ENCODE peak calls at places on chromosomes 2 and 18, in seven cellular contexts. One of them, this sample, is unnamed.
A peak's percentile ranks its signal among the peaks of the same experiment; 100 is the strongest.

GRCh38 chr2:12493031-12493513 is 223.7 kb upstream of the TRIB2 start:
- DNase-seq in HCT116: no peak
- DNase-seq in GM23338: no peak
- DNase-seq in hepatocyte: peak; percentile 34
- DNase-seq in GM23248: peak; percentile 86
- DNase-seq in MM.1S: no peak
- DNase-seq in PC-3: peak; percentile 84
- DNase-seq in this sample: no peak

GRCh38 chr2:240872317-240873097 is 3.9 kb downstream of the AGXT start:
- DNase-seq in HCT116: no peak
- DNase-seq in GM23338: no peak
- DNase-seq in hepatocyte: no peak
- DNase-seq in GM23248: no peak
- DNase-seq in MM.1S: no peak
- DNase-seq in PC-3: no peak
- DNase-seq in this sample: no peak

GRCh38 chr2:241563981-241564595 is 5.5 kb downstream of the BOK start:
- DNase-seq in HCT116: no peak
- DNase-seq in GM23338: no peak
- DNase-seq in hepatocyte: peak; percentile 52
- DNase-seq in GM23248: peak; percentile 43
- DNase-seq in MM.1S: no peak
- DNase-seq in PC-3: no peak
- DNase-seq in this sample: no peak

GRCh38 chr2:227717687-227718567 is at the start of gene SLC19A3:
- DNase-seq in HCT116: no peak
- DNase-seq in GM23338: peak; percentile 95
- DNase-seq in hepatocyte: peak; percentile 95
- DNase-seq in GM23248: peak; percentile 85
- DNase-seq in MM.1S: no peak
- DNase-seq in PC-3: no peak
- DNase-seq in this sample: no peak

GRCh38 chr2:120831891-120832290 is 96.2 kb downstream of the GLI2 start:
- DNase-seq in HCT116: no peak
- DNase-seq in GM23338: no peak
- DNase-seq in hepatocyte: no peak
- DNase-seq in GM23248: no peak
- DNase-seq in MM.1S: no peak
- DNase-seq in PC-3: no peak
- DNase-seq in this sample: no peak

GRCh38 chr2:237319887-237320286 is 94.1 kb downstream of the COL6A3 start:
- DNase-seq in HCT116: no peak
- DNase-seq in GM23338: no peak
- DNase-seq in hepatocyte: no peak
- DNase-seq in GM23248: no peak
- DNase-seq in MM.1S: no peak
- DNase-seq in PC-3: no peak
- DNase-seq in this sample: no peak

GRCh38 chr18:49160075-49160930 is 209.5 kb upstream of the SMAD7 start:
- DNase-seq in HCT116: no peak
- DNase-seq in GM23338: no peak
- DNase-seq in hepatocyte: no peak
- DNase-seq in GM23248: no peak
- DNase-seq in MM.1S: no peak
- DNase-seq in PC-3: no peak
- DNase-seq in this sample: no peak

GRCh38 chr2:63819256-63819655 is 22.4 kb upstream of the UGP2 start:
- DNase-seq in HCT116: no peak
- DNase-seq in GM23338: no peak
- DNase-seq in hepatocyte: no peak
- DNase-seq in GM23248: no peak
- DNase-seq in MM.1S: no peak
- DNase-seq in PC-3: no peak
- DNase-seq in this sample: peak; percentile 68

GRCh38 chr2:232571026-232571474 is 20.6 kb downstream of the EIF4E2 start:
- DNase-seq in HCT116: no peak
- DNase-seq in GM23338: no peak
- DNase-seq in hepatocyte: no peak
- DNase-seq in GM23248: no peak
- DNase-seq in MM.1S: no peak
- DNase-seq in PC-3: no peak
- DNase-seq in this sample: no peak

GRCh38 chr2:6325616-6326015 is 540.1 kb downstream of the CMPK2 start:
- DNase-seq in HCT116: no peak
- DNase-seq in GM23338: peak; percentile 1
- DNase-seq in hepatocyte: no peak
- DNase-seq in GM23248: no peak
- DNase-seq in MM.1S: no peak
- DNase-seq in PC-3: no peak
- DNase-seq in this sample: no peak

GRCh38 chr2:88016948-88017779 is 817 bp upstream of the RNU2-63P start:
- DNase-seq in HCT116: peak; percentile 59
- DNase-seq in GM23338: peak; percentile 85
- DNase-seq in hepatocyte: peak; percentile 80
- DNase-seq in GM23248: no peak
- DNase-seq in MM.1S: peak; percentile 66
- DNase-seq in PC-3: no peak
- DNase-seq in this sample: no peak

GRCh38 chr2:8437949-8438400 is 243.9 kb upstream of the ID2 start:
- DNase-seq in HCT116: no peak
- DNase-seq in GM23338: no peak
- DNase-seq in hepatocyte: no peak
- DNase-seq in GM23248: no peak
- DNase-seq in MM.1S: no peak
- DNase-seq in PC-3: no peak
- DNase-seq in this sample: no peak

GRCh38 chr2:113720167-113720566 is 36.3 kb downstream of the SLC35F5 start:
- DNase-seq in HCT116: no peak
- DNase-seq in GM23338: peak; percentile 34
- DNase-seq in hepatocyte: no peak
- DNase-seq in GM23248: peak; percentile 71
- DNase-seq in MM.1S: peak; percentile 28
- DNase-seq in PC-3: peak; percentile 66
- DNase-seq in this sample: peak; percentile 11

GRCh38 chr2:140457483-140457882 is 1673.3 kb downstream of the LRP1B start:
- DNase-seq in HCT116: no peak
- DNase-seq in GM23338: no peak
- DNase-seq in hepatocyte: no peak
- DNase-seq in GM23248: no peak
- DNase-seq in MM.1S: no peak
- DNase-seq in PC-3: no peak
- DNase-seq in this sample: no peak

GRCh38 chr2:148020036-148020357 is 540 bp downstream of the ORC4 start:
- DNase-seq in HCT116: no peak
- DNase-seq in GM23338: no peak
- DNase-seq in hepatocyte: no peak
- DNase-seq in GM23248: peak; percentile 72
- DNase-seq in MM.1S: no peak
- DNase-seq in PC-3: no peak
- DNase-seq in this sample: no peak

GRCh38 chr2:226649871-226650660 is 149.6 kb downstream of the IRS1 start:
- DNase-seq in HCT116: peak; percentile 97
- DNase-seq in GM23338: peak; percentile 78
- DNase-seq in hepatocyte: peak; percentile 85
- DNase-seq in GM23248: peak; percentile 98
- DNase-seq in MM.1S: no peak
- DNase-seq in PC-3: peak; percentile 98
- DNase-seq in this sample: no peak

GRCh38 chr2:111029135-111029927 is 91.4 kb upstream of the BCL2L11 start:
- DNase-seq in HCT116: no peak
- DNase-seq in GM23338: peak; percentile 69
- DNase-seq in hepatocyte: no peak
- DNase-seq in GM23248: no peak
- DNase-seq in MM.1S: no peak
- DNase-seq in PC-3: peak; percentile 60
- DNase-seq in this sample: no peak

GRCh38 chr2:20419007-20419576 is 27.8 kb upstream of the RHOB start:
- DNase-seq in HCT116: no peak
- DNase-seq in GM23338: no peak
- DNase-seq in hepatocyte: peak; percentile 60
- DNase-seq in GM23248: peak; percentile 56
- DNase-seq in MM.1S: peak; percentile 91
- DNase-seq in PC-3: no peak
- DNase-seq in this sample: no peak

GRCh38 chr18:64191069-64191468 is 42.2 kb upstream of the LINC00305 start:
- DNase-seq in HCT116: no peak
- DNase-seq in GM23338: no peak
- DNase-seq in hepatocyte: no peak
- DNase-seq in GM23248: no peak
- DNase-seq in MM.1S: peak; percentile 16
- DNase-seq in PC-3: no peak
- DNase-seq in this sample: no peak

GRCh38 chr2:57371186-57371585 is 675.4 kb upstream of the VRK2 start:
- DNase-seq in HCT116: no peak
- DNase-seq in GM23338: no peak
- DNase-seq in hepatocyte: no peak
- DNase-seq in GM23248: peak; percentile 6
- DNase-seq in MM.1S: no peak
- DNase-seq in PC-3: no peak
- DNase-seq in this sample: no peak

GRCh38 chr2:226579519-226579918 is 220.1 kb downstream of the IRS1 start:
- DNase-seq in HCT116: no peak
- DNase-seq in GM23338: no peak
- DNase-seq in hepatocyte: no peak
- DNase-seq in GM23248: no peak
- DNase-seq in MM.1S: no peak
- DNase-seq in PC-3: peak; percentile 75
- DNase-seq in this sample: no peak

GRCh38 chr2:218218409-218219185 is 1.6 kb downstream of the ARPC2 start:
- DNase-seq in HCT116: no peak
- DNase-seq in GM23338: no peak
- DNase-seq in hepatocyte: no peak
- DNase-seq in GM23248: peak; percentile 36
- DNase-seq in MM.1S: peak; percentile 33
- DNase-seq in PC-3: no peak
- DNase-seq in this sample: peak; percentile 77

GRCh38 chr2:218223046-218223445 is 6.1 kb downstream of the ARPC2 start:
- DNase-seq in HCT116: no peak
- DNase-seq in GM23338: no peak
- DNase-seq in hepatocyte: no peak
- DNase-seq in GM23248: peak; percentile 32
- DNase-seq in MM.1S: no peak
- DNase-seq in PC-3: no peak
- DNase-seq in this sample: no peak

GRCh38 chr2:218219934-218220333 is 2.9 kb downstream of the ARPC2 start:
- DNase-seq in HCT116: no peak
- DNase-seq in GM23338: no peak
- DNase-seq in hepatocyte: no peak
- DNase-seq in GM23248: no peak
- DNase-seq in MM.1S: peak; percentile 23
- DNase-seq in PC-3: no peak
- DNase-seq in this sample: no peak

GRCh38 chr2:218224206-218224605 is 7.2 kb downstream of the ARPC2 start:
- DNase-seq in HCT116: no peak
- DNase-seq in GM23338: no peak
- DNase-seq in hepatocyte: no peak
- DNase-seq in GM23248: peak; percentile 51
- DNase-seq in MM.1S: no peak
- DNase-seq in PC-3: no peak
- DNase-seq in this sample: no peak

GRCh38 chr2:218221015-218221414 is 4.0 kb downstream of the ARPC2 start:
- DNase-seq in HCT116: no peak
- DNase-seq in GM23338: no peak
- DNase-seq in hepatocyte: no peak
- DNase-seq in GM23248: peak; percentile 42
- DNase-seq in MM.1S: no peak
- DNase-seq in PC-3: no peak
- DNase-seq in this sample: no peak
- H3K4me2 ChIP-seq in HCT116: no peak overlapping the region
- H3K4me2 ChIP-seq in GM23338: no peak overlapping the region
- H3K4me2 ChIP-seq in hepatocyte: no peak overlapping the region
- H3K4me2 ChIP-seq in GM23248: peak overlapping the region; percentile 100
- H3K4me2 ChIP-seq in MM.1S: peak overlapping the region; percentile 88
- H3K4me2 ChIP-seq in PC-3: no peak overlapping the region
- H3K4me2 ChIP-seq in this sample: peak overlapping the region; percentile 91

DNA sequence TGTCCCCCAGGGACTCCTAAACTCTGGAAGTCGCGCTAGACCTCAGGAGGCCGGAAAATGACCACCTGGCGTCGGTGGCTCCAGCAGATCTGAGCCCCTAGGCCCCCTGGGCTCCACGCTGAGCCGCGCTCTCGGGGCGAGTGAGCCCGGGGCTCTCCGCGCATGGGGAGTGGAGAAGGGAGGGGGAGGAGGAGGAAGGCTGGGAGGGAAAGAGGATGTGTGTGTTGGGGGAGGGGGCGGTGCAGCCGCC is 898 bp upstream of the DLX1 start:
- DNase-seq in HCT116: no peak
- DNase-seq in GM23338: no peak
- DNase-seq in hepatocyte: no peak
- DNase-seq in GM23248: no peak
- DNase-seq in MM.1S: no peak
- DNase-seq in PC-3: peak; percentile 62
- DNase-seq in this sample: no peak
- TF ChIP-seq EZH2phosphoT487 in HCT116: no peak
- TF ChIP-seq EZH2phosphoT487 in GM23338: no peak
- TF ChIP-seq EZH2phosphoT487 in hepatocyte: no peak
- TF ChIP-seq EZH2phosphoT487 in GM23248: no peak
- TF ChIP-seq EZH2phosphoT487 in MM.1S: no peak
- TF ChIP-seq EZH2phosphoT487 in PC-3: no peak
- TF ChIP-seq EZH2phosphoT487 in this sample: no peak

GRCh38 chr2:42984617-42985016 is 192.2 kb upstream of the HAAO start:
- DNase-seq in HCT116: no peak
- DNase-seq in GM23338: no peak
- DNase-seq in hepatocyte: no peak
- DNase-seq in GM23248: no peak
- DNase-seq in MM.1S: no peak
- DNase-seq in PC-3: no peak
- DNase-seq in this sample: no peak
- H3K9me2 ChIP-seq in HCT116: no peaks in the 10 kb centered on the region
- H3K9me2 ChIP-seq in GM23338: no peaks in the 10 kb centered on the region
- H3K9me2 ChIP-seq in hepatocyte: no peaks in the 10 kb centered on the region
- H3K9me2 ChIP-seq in GM23248: no peaks in the 10 kb centered on the region
- H3K9me2 ChIP-seq in MM.1S: no peaks in the 10 kb centered on the region
- H3K9me2 ChIP-seq in PC-3: no peaks in the 10 kb centered on the region
- H3K9me2 ChIP-seq in this sample: no peaks in the 10 kb centered on the region

GRCh38 chr2:205720451-205720902 is 38.2 kb downstream of the NRP2 start:
- DNase-seq in HCT116: no peak
- DNase-seq in GM23338: peak; percentile 73
- DNase-seq in hepatocyte: no peak
- DNase-seq in GM23248: no peak
- DNase-seq in MM.1S: no peak
- DNase-seq in PC-3: no peak
- DNase-seq in this sample: no peak
- H3K4me2 ChIP-seq in HCT116: no peak overlapping the region
- H3K4me2 ChIP-seq in GM23338: peak overlapping the region; percentile 54
- H3K4me2 ChIP-seq in hepatocyte: no peak overlapping the region
- H3K4me2 ChIP-seq in GM23248: no peak overlapping the region
- H3K4me2 ChIP-seq in MM.1S: no peak overlapping the region
- H3K4me2 ChIP-seq in PC-3: no peak overlapping the region
- H3K4me2 ChIP-seq in this sample: no peak overlapping the region

This sample was measured in OCI-LY7.